ENCODE peak calls at places on chromosomes 1 and 21, in five cellular contexts. One of them, this sample, is unnamed.

GRCh38 chr21:25400427-25400826 is 206.9 kb downstream of the MRPL39 start:
- DNase-seq in heart right ventricle: no peak
- DNase-seq in transverse colon: no peak
- DNase-seq in AG04450: no peak
- DNase-seq in left ventricle myocardium inferior: no peak
- DNase-seq in this sample: no peak

GRCh38 chr1:75615664-75616435 is 4.9 kb upstream of the SLC44A5 start:
- DNase-seq in heart right ventricle: peak
- DNase-seq in transverse colon: peak
- DNase-seq in AG04450: no peak
- DNase-seq in left ventricle myocardium inferior: peak
- DNase-seq in this sample: no peak

GRCh38 chr1:240031009-240031408 is 60.7 kb upstream of the FMN2 start:
- DNase-seq in heart right ventricle: no peak
- DNase-seq in transverse colon: no peak
- DNase-seq in AG04450: peak
- DNase-seq in left ventricle myocardium inferior: no peak
- DNase-seq in this sample: no peak

GRCh38 chr1:233844275-233844674 is 60.2 kb upstream of the SLC35F3 start:
- DNase-seq in heart right ventricle: no peak
- DNase-seq in transverse colon: no peak
- DNase-seq in AG04450: no peak
- DNase-seq in left ventricle myocardium inferior: no peak
- DNase-seq in this sample: no peak

GRCh38 chr1:93963585-93963984 is 54.4 kb upstream of the GCLM start:
- DNase-seq in heart right ventricle: no peak
- DNase-seq in transverse colon: peak
- DNase-seq in AG04450: no peak
- DNase-seq in left ventricle myocardium inferior: no peak
- DNase-seq in this sample: no peak

GRCh38 chr1:115031595-115031994 is 2.0 kb downstream of the TSHB start:
- DNase-seq in heart right ventricle: no peak
- DNase-seq in transverse colon: no peak
- DNase-seq in AG04450: no peak
- DNase-seq in left ventricle myocardium inferior: no peak
- DNase-seq in this sample: no peak

GRCh38 chr1:16717174-16718108 is 22.9 kb upstream of the RNU1-4 start:
- DNase-seq in heart right ventricle: no peak
- DNase-seq in transverse colon: no peak
- DNase-seq in AG04450: no peak
- DNase-seq in left ventricle myocardium inferior: no peak
- DNase-seq in this sample: peak

GRCh38 chr1:90579212-90579802 is 137.8 kb downstream of the BARHL2 start:
- DNase-seq in heart right ventricle: no peak
- DNase-seq in transverse colon: no peak
- DNase-seq in AG04450: no peak
- DNase-seq in left ventricle myocardium inferior: no peak
- DNase-seq in this sample: no peak

GRCh38 chr1:61125895-61126294 is 43.5 kb downstream of the NFIA start:
- DNase-seq in heart right ventricle: no peak
- DNase-seq in transverse colon: no peak
- DNase-seq in AG04450: no peak
- DNase-seq in left ventricle myocardium inferior: no peak
- DNase-seq in this sample: no peak

GRCh38 chr1:229364216-229365065 is 21.6 kb upstream of the CCSAP start:
- DNase-seq in heart right ventricle: no peak
- DNase-seq in transverse colon: no peak
- DNase-seq in AG04450: no peak
- DNase-seq in left ventricle myocardium inferior: no peak
- DNase-seq in this sample: no peak

GRCh38 chr1:190102757-190103326 is 374.8 kb downstream of the BRINP3 start:
- DNase-seq in heart right ventricle: no peak
- DNase-seq in transverse colon: no peak
- DNase-seq in AG04450: no peak
- DNase-seq in left ventricle myocardium inferior: no peak
- DNase-seq in this sample: no peak

GRCh38 chr1:202932476-202932875 is 5.4 kb upstream of the KLHL12 start:
- DNase-seq in heart right ventricle: no peak
- DNase-seq in transverse colon: no peak
- DNase-seq in AG04450: no peak
- DNase-seq in left ventricle myocardium inferior: no peak
- DNase-seq in this sample: no peak

GRCh38 chr21:33296156-33296555 is 28.6 kb upstream of the IFNAR1 start:
- DNase-seq in heart right ventricle: no peak
- DNase-seq in transverse colon: no peak
- DNase-seq in AG04450: no peak
- DNase-seq in left ventricle myocardium inferior: no peak
- DNase-seq in this sample: no peak

GRCh38 chr1:30740952-30741894 is 16.4 kb downstream of the LAPTM5 start:
- DNase-seq in heart right ventricle: no peak
- DNase-seq in transverse colon: no peak
- DNase-seq in AG04450: no peak
- DNase-seq in left ventricle myocardium inferior: no peak
- DNase-seq in this sample: no peak

GRCh38 chr1:86773331-86774288 is 69.2 kb downstream of the SH3GLB1 start:
- DNase-seq in heart right ventricle: no peak
- DNase-seq in transverse colon: no peak
- DNase-seq in AG04450: no peak
- DNase-seq in left ventricle myocardium inferior: no peak
- DNase-seq in this sample: no peak

GRCh38 chr1:117919376-117919775 is 10.0 kb downstream of the GDAP2 start:
- DNase-seq in heart right ventricle: no peak
- DNase-seq in transverse colon: no peak
- DNase-seq in AG04450: no peak
- DNase-seq in left ventricle myocardium inferior: no peak
- DNase-seq in this sample: no peak

GRCh38 chr1:109879881-109880525 is 30.6 kb upstream of the CSF1 start:
- DNase-seq in heart right ventricle: no peak
- DNase-seq in transverse colon: no peak
- DNase-seq in AG04450: no peak
- DNase-seq in left ventricle myocardium inferior: no peak
- DNase-seq in this sample: no peak

GRCh38 chr1:202694354-202694753 is 15.9 kb downstream of the SYT2 start:
- DNase-seq in heart right ventricle: no peak
- DNase-seq in transverse colon: no peak
- DNase-seq in AG04450: no peak
- DNase-seq in left ventricle myocardium inferior: no peak
- DNase-seq in this sample: no peak

GRCh38 chr21:21159253-21159899 is 161.2 kb downstream of the NCAM2 start:
- DNase-seq in heart right ventricle: no peak
- DNase-seq in transverse colon: no peak
- DNase-seq in AG04450: no peak
- DNase-seq in left ventricle myocardium inferior: no peak
- DNase-seq in this sample: no peak

GRCh38 chr1:8423702-8424538 is 106.0 kb downstream of the SLC45A1 start:
- DNase-seq in heart right ventricle: peak
- DNase-seq in transverse colon: peak
- DNase-seq in AG04450: no peak
- DNase-seq in left ventricle myocardium inferior: peak
- DNase-seq in this sample: no peak

GRCh38 chr1:147627435-147628110 is 42.8 kb downstream of the ACP6 start:
- DNase-seq in heart right ventricle: peak
- DNase-seq in transverse colon: peak
- DNase-seq in AG04450: peak
- DNase-seq in left ventricle myocardium inferior: peak
- DNase-seq in this sample: no peak

GRCh38 chr1:31335007-31335406 is 37.9 kb downstream of the FABP3 start:
- DNase-seq in heart right ventricle: no peak
- DNase-seq in transverse colon: no peak
- DNase-seq in AG04450: peak
- DNase-seq in left ventricle myocardium inferior: no peak
- DNase-seq in this sample: no peak

GRCh38 chr1:53048345-53048737 is 13.7 kb upstream of the PODN start:
- DNase-seq in heart right ventricle: no peak
- DNase-seq in transverse colon: no peak
- DNase-seq in AG04450: no peak
- DNase-seq in left ventricle myocardium inferior: no peak
- DNase-seq in this sample: no peak

GRCh38 chr1:6041432-6042062 is 4.1 kb upstream of the KCNAB2 start:
- DNase-seq in heart right ventricle: peak
- DNase-seq in transverse colon: peak
- DNase-seq in AG04450: no peak
- DNase-seq in left ventricle myocardium inferior: no peak
- DNase-seq in this sample: no peak

GRCh38 chr1:246435421-246436041 is 71.5 kb downstream of the SMYD3 start:
- DNase-seq in heart right ventricle: no peak
- DNase-seq in transverse colon: no peak
- DNase-seq in AG04450: no peak
- DNase-seq in left ventricle myocardium inferior: no peak
- DNase-seq in this sample: no peak

GRCh38 chr21:16454371-16454770 is 724.6 kb downstream of the USP25 start:
- DNase-seq in heart right ventricle: no peak
- DNase-seq in transverse colon: no peak
- DNase-seq in AG04450: no peak
- DNase-seq in left ventricle myocardium inferior: no peak
- DNase-seq in this sample: no peak

GRCh38 chr21:20220586-20220985 is 777.6 kb upstream of the NCAM2 start:
- DNase-seq in heart right ventricle: no peak
- DNase-seq in transverse colon: no peak
- DNase-seq in AG04450: no peak
- DNase-seq in left ventricle myocardium inferior: no peak
- DNase-seq in this sample: no peak

GRCh38 chr1:90361026-90361425 is 356.1 kb downstream of the BARHL2 start:
- DNase-seq in heart right ventricle: no peak
- DNase-seq in transverse colon: no peak
- DNase-seq in AG04450: no peak
- DNase-seq in left ventricle myocardium inferior: no peak
- DNase-seq in this sample: no peak

GRCh38 chr1:1631793-1632420 is at the start of gene MMP23B:
- DNase-seq in heart right ventricle: peak
- DNase-seq in transverse colon: no peak
- DNase-seq in AG04450: no peak
- DNase-seq in left ventricle myocardium inferior: peak
- DNase-seq in this sample: no peak

GRCh38 chr1:180615493-180616290 is 16.1 kb upstream of the XPR1 start:
- DNase-seq in heart right ventricle: no peak
- DNase-seq in transverse colon: no peak
- DNase-seq in AG04450: peak
- DNase-seq in left ventricle myocardium inferior: no peak
- DNase-seq in this sample: no peak

GRCh38 chr21:41444703-41445464 is 18.8 kb downstream of the MX1 start:
- DNase-seq in heart right ventricle: no peak
- DNase-seq in transverse colon: peak
- DNase-seq in AG04450: no peak
- DNase-seq in left ventricle myocardium inferior: no peak
- DNase-seq in this sample: no peak

GRCh38 chr21:41447356-41447755 is 21.3 kb downstream of the MX1 start:
- DNase-seq in heart right ventricle: no peak
- DNase-seq in transverse colon: no peak
- DNase-seq in AG04450: no peak
- DNase-seq in left ventricle myocardium inferior: no peak
- DNase-seq in this sample: no peak

GRCh38 chr21:41445465-41445862 is 19.4 kb downstream of the MX1 start:
- DNase-seq in heart right ventricle: no peak
- DNase-seq in transverse colon: peak
- DNase-seq in AG04450: no peak
- DNase-seq in left ventricle myocardium inferior: no peak
- DNase-seq in this sample: no peak

GRCh38 chr21:41443562-41443961 is 17.5 kb downstream of the MX1 start:
- DNase-seq in heart right ventricle: no peak
- DNase-seq in transverse colon: no peak
- DNase-seq in AG04450: no peak
- DNase-seq in left ventricle myocardium inferior: no peak
- DNase-seq in this sample: no peak

DNA sequence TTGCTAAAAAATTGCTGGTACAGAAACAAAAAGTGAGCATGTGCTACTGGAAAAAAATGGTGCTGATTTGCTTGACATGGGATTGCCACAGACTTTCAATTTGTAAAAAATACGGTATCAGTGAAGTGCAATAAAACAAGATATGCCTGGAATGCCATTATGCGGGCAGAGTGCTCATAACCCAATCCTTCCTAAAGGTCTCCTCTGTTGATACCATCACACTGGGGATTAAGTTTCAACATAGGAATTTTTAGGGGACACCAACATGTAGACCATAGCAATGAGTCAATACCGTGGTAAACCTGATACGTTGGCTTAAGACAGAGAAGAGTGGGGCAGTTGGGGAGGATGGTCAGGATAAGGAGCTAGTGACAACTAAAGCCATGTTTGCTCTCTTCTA is 20.5 kb downstream of the MX1 start:
- DNase-seq in heart right ventricle: no peak
- DNase-seq in transverse colon: no peak
- DNase-seq in AG04450: no peak
- DNase-seq in left ventricle myocardium inferior: no peak
- DNase-seq in this sample: no peak
- H3K4me3 ChIP-seq in heart right ventricle: no peak
- H3K4me3 ChIP-seq in transverse colon: no peak
- H3K4me3 ChIP-seq in AG04450: no peak
- H3K4me3 ChIP-seq in left ventricle myocardium inferior: no peak
- H3K4me3 ChIP-seq in this sample: no peak

DNA sequence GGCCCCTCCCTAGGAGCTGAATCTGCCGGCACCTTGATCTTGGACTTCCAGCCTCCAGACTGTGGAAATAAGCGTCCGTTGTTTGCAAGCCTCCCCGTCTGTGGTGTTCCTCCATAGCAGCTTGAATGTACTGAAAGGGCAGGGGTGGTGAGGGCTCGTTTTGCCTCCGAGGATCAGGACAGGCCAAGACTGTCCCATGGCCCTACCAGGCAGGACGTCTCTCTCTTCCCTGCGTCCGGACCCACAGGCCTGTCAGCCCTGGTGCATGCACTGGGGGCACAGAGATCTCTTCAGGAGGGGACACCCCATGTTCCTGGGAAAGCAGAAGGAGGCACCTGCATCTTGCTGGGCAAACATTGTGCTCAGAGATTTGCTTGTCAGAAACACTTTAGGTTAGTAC is 156.3 kb upstream of the C1orf174 start:
- DNase-seq in heart right ventricle: no peak
- DNase-seq in transverse colon: no peak
- DNase-seq in AG04450: no peak
- DNase-seq in left ventricle myocardium inferior: no peak
- DNase-seq in this sample: peak
- TF ChIP-seq CTCF in heart right ventricle: no peak
- TF ChIP-seq CTCF in transverse colon: no peak
- TF ChIP-seq CTCF in AG04450: no peak
- TF ChIP-seq CTCF in left ventricle myocardium inferior: no peak
- TF ChIP-seq CTCF in this sample: no peak

DNA sequence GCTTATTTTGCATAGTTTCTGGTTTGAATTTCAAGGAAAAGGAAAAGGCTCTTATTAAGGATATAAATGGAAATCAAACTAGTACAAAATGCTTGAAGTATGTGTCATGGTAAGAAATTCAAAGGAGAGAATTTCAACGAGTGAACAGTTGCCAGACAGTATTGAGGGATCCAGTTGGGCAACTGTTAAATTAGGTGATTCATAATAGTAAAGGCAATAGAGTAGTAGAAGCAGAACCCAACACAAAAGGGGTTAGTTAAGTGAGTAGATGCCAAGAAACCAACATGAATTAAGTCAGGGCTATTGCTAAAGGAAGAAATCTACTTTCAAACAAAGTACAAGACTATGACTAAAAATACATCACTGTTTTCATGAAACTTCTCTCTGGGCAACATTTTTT is 1.0 kb downstream of the GBP5 start:
- DNase-seq in heart right ventricle: no peak
- DNase-seq in transverse colon: no peak
- DNase-seq in AG04450: no peak
- DNase-seq in left ventricle myocardium inferior: no peak
- DNase-seq in this sample: no peak
- H3K27ac ChIP-seq in heart right ventricle: no peak
- H3K27ac ChIP-seq in transverse colon: no peak
- H3K27ac ChIP-seq in AG04450: no peak
- H3K27ac ChIP-seq in left ventricle myocardium inferior: no peak
- H3K27ac ChIP-seq in this sample: no peak

GRCh38 chr1:212478467-212479025 is 45.8 kb downstream of the NENF start:
- DNase-seq in heart right ventricle: no peak
- DNase-seq in transverse colon: no peak
- DNase-seq in AG04450: no peak
- DNase-seq in left ventricle myocardium inferior: no peak
- DNase-seq in this sample: no peak
- H3K4me3 ChIP-seq in heart right ventricle: no peak
- H3K4me3 ChIP-seq in transverse colon: no peak
- H3K4me3 ChIP-seq in AG04450: no peak
- H3K4me3 ChIP-seq in left ventricle myocardium inferior: no peak
- H3K4me3 ChIP-seq in this sample: no peak

This sample was measured in right atrium auricular region.